ENCODE peak calls at places on chromosomes 7 and 10, in six cellular contexts. R is tibial artery; I is tibial nerve; W is lower leg skin; S is CD4-positive, alpha-beta T cell; M is kidney. F is an unnamed sample.

GRCh38 chr10:45425628-45426563 is 51.9 kb downstream of the ALOX5 start:
- DNase-seq in R (no peak), I (no peak), W (no peak), S (no peak), M (no peak), F (no peak)

GRCh38 chr10:103894454-103894853 is 23.5 kb downstream of the STN1 start:
- DNase-seq in R (no peak), I (no peak), W (peak), S (no peak), M (no peak), F (no peak)

GRCh38 chr7:114343949-114344708 is 70.5 kb upstream of the FOXP2 start:
- DNase-seq in R (no peak), I (no peak), W (no peak), S (no peak), M (no peak), F (no peak)

GRCh38 chr7:13359656-13360055 is 629.8 kb downstream of the ETV1 start:
- DNase-seq in R (no peak), I (no peak), W (no peak), S (no peak), M (no peak), F (no peak)

GRCh38 chr10:36023939-36024338 is 381.8 kb upstream of the FZD8 start:
- DNase-seq in R (no peak), I (no peak), W (no peak), S (no peak), M (no peak), F (no peak)

GRCh38 chr10:3890602-3891352 is 105.8 kb upstream of the KLF6 start:
- DNase-seq in R (no peak), I (no peak), W (no peak), S (no peak), M (no peak), F (no peak)

GRCh38 chr10:102660891-102661613 is 16.8 kb downstream of the TRIM8 start:
- DNase-seq in R (no peak), I (no peak), W (no peak), S (peak), M (no peak), F (no peak)

GRCh38 chr7:149824748-149825566 is 13.2 kb upstream of the ZNF862 start:
- DNase-seq in R (no peak), I (no peak), W (no peak), S (no peak), M (peak), F (no peak)

GRCh38 chr10:10007972-10008371 is 1009.7 kb upstream of the CELF2 start:
- DNase-seq in R (no peak), I (no peak), W (no peak), S (no peak), M (no peak), F (no peak)

GRCh38 chr10:93917814-93918213 is 24.0 kb downstream of the SLC35G1 start:
- DNase-seq in R (no peak), I (no peak), W (no peak), S (no peak), M (no peak), F (no peak)

GRCh38 chr7:135666836-135667235 is 4.5 kb downstream of the STMP1 start:
- DNase-seq in R (no peak), I (no peak), W (no peak), S (no peak), M (no peak), F (no peak)

GRCh38 chr7:157596471-157596870 is 259.7 kb downstream of the DNAJB6 start:
- DNase-seq in R (no peak), I (no peak), W (no peak), S (no peak), M (peak), F (no peak)

GRCh38 chr10:89574348-89574747 is 39.0 kb upstream of the SLC16A12 start:
- DNase-seq in R (no peak), I (no peak), W (no peak), S (no peak), M (no peak), F (no peak)

GRCh38 chr10:45441791-45442190 is 67.8 kb downstream of the ALOX5 start:
- DNase-seq in R (no peak), I (no peak), W (no peak), S (no peak), M (no peak), F (no peak)

GRCh38 chr7:29106128-29106988 is 40.0 kb downstream of the CPVL start:
- DNase-seq in R (no peak), I (peak), W (no peak), S (no peak), M (no peak), F (no peak)

GRCh38 chr10:124977161-124977560 is 35.2 kb downstream of the ZRANB1 start:
- DNase-seq in R (no peak), I (no peak), W (no peak), S (no peak), M (no peak), F (no peak)

GRCh38 chr10:5999440-6000165 is 22.3 kb upstream of the IL15RA start:
- DNase-seq in R (no peak), I (no peak), W (peak), S (no peak), M (no peak), F (no peak)

GRCh38 chr7:38229386-38229785 is 44.0 kb downstream of the TARP start:
- DNase-seq in R (no peak), I (no peak), W (no peak), S (no peak), M (no peak), F (no peak)

GRCh38 chr10:125057158-125058001 is 103.0 kb downstream of the CTBP2 start:
- DNase-seq in R (peak), I (peak), W (peak), S (no peak), M (peak), F (no peak)

GRCh38 chr10:51651063-51651462 is 48.3 kb downstream of the CSTF2T start:
- DNase-seq in R (no peak), I (no peak), W (no peak), S (no peak), M (no peak), F (no peak)

GRCh38 chr7:40990841-40991240 is 712.0 kb downstream of the INHBA start:
- DNase-seq in R (no peak), I (no peak), W (no peak), S (no peak), M (no peak), F (no peak)

GRCh38 chr7:27631411-27631810 is 31.3 kb downstream of the HIBADH start:
- DNase-seq in R (no peak), I (no peak), W (no peak), S (no peak), M (no peak), F (no peak)

GRCh38 chr10:6841746-6842145 is 261.7 kb upstream of the PRKCQ start:
- DNase-seq in R (no peak), I (no peak), W (no peak), S (no peak), M (no peak), F (no peak)

GRCh38 chr7:85022064-85022697 is 164.7 kb downstream of the SEMA3D start:
- DNase-seq in R (no peak), I (no peak), W (no peak), S (no peak), M (no peak), F (no peak)

GRCh38 chr7:157168571-157168970 is 29.8 kb downstream of the UBE3C start:
- DNase-seq in R (no peak), I (no peak), W (no peak), S (no peak), M (no peak), F (no peak)

GRCh38 chr10:130300608-130301025 is 164.4 kb downstream of the GLRX3 start:
- DNase-seq in R (peak), I (no peak), W (no peak), S (no peak), M (peak), F (no peak)

GRCh38 chr7:85014936-85015335 is 171.9 kb downstream of the SEMA3D start:
- DNase-seq in R (no peak), I (no peak), W (no peak), S (no peak), M (no peak), F (no peak)

GRCh38 chr7:50499092-50499491 is 48.9 kb upstream of the FIGNL1 start:
- DNase-seq in R (no peak), I (no peak), W (peak), S (no peak), M (no peak), F (no peak)

GRCh38 chr7:36390199-36391090 is 783 bp downstream of the ANLN start:
- DNase-seq in R (peak), I (no peak), W (peak), S (no peak), M (peak), F (peak)

GRCh38 chr10:43252785-43253341 is 14.0 kb downstream of the RASGEF1A start:
- DNase-seq in R (peak), I (no peak), W (peak), S (no peak), M (peak), F (peak)

GRCh38 chr10:60809157-60809556 is 30.9 kb downstream of the CDK1 start:
- DNase-seq in R (no peak), I (peak), W (no peak), S (no peak), M (no peak), F (no peak)

GRCh38 chr7:84688671-84689070 is 494.1 kb upstream of the SEMA3A start:
- DNase-seq in R (no peak), I (no peak), W (no peak), S (no peak), M (no peak), F (no peak)

GRCh38 chr10:49038711-49039110 is 76.6 kb downstream of the VSTM4 start:
- DNase-seq in R (no peak), I (no peak), W (no peak), S (no peak), M (no peak), F (no peak)

GRCh38 chr10:108592926-108593325 is 1330.4 kb downstream of the XPNPEP1 start:
- DNase-seq in R (no peak), I (no peak), W (no peak), S (no peak), M (no peak), F (no peak)

GRCh38 chr7:56105508-56105907 is 768 bp downstream of the CHCHD2 start:
- DNase-seq in R (no peak), I (no peak), W (no peak), S (peak), M (no peak), F (no peak)

GRCh38 chr7:135584362-135585353 is 26.9 kb downstream of the NUP205 start:
- DNase-seq in R (no peak), I (no peak), W (no peak), S (no peak), M (no peak), F (no peak)

GRCh38 chr10:11300071-11300470 is 282.4 kb downstream of the CELF2 start:
- DNase-seq in R (no peak), I (no peak), W (peak), S (no peak), M (no peak), F (no peak)

GRCh38 chr10:104452977-104453376 is 99.3 kb downstream of the CFAP58 start:
- DNase-seq in R (no peak), I (no peak), W (no peak), S (no peak), M (no peak), F (no peak)

DNA sequence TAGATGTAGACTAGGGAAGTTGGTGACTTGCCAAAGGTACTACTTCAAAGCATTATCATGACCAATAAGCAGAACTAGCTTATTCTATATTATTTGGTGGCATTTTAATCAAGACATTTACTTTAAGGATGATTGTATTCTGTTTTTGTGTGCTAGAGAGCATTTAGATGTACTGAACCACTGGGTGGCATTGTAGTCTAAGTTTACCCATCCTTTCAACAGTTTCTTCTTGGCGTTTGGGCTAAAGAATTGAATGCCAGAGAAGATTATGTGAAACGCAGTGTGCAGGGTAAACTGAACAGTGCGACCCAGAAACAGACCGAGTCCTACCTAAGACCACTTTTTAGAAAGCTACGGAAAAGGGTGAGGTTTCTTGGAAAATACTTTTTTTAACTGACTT is 26.8 kb downstream of the PRPF18 start:
- DNase-seq in R (no peak), I (peak), W (no peak), S (no peak), M (no peak), F (no peak)
- TF ChIP-seq CTCF in R (peak), I (no peak), W (no peak), S (no peak), M (peak), F (no peak)

DNA sequence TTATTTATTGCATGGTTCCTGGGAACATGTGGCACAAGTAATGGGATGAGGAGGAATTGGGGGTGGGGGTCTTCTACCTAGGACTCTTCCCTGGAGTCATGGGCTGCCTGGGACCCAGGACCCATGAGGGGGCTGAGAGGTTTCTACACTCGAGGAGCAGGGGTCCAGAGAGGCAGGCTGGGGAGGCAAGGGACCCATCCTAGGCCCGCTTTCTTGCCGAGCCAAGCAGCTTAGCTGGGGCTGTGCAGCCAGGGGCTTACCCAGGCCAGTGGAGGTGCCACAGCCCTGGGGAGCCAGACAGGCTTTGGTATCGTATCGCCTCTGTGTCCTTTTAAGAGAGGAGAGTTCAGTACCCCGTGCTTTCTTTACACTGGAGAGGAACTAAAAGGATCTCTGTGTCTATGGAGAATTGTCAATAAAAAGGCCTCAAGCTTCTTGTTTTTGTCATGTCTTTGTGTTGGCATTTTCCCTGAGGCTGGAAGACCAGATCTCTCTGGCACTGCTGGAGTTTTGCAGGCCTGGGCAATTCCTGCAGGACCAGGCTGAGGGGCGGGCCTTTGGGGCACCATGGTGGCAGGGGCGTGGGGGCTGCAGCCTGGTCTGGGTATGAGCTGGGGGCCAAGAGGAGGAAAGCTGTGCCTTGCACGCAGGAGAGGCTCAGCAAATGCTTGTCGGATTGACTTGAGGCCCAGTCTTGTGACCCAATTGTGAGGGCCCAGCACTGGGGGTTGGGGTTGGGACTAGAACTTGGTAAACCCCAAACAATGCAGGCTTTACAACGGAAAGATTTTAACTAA is 11.1 kb downstream of the SFRP5 start:
- DNase-seq in R (no peak), I (no peak), W (no peak), S (no peak), M (no peak), F (no peak)
- TF ChIP-seq CTCF in R (no peak), I (no peak), W (no peak), S (no peak), M (no peak), F (no peak)

GRCh38 chr10:131854579-131855335 is 46.1 kb upstream of the PPP2R2D start:
- DNase-seq in R (peak), I (no peak), W (peak), S (no peak), M (peak), F (no peak)
- TF ChIP-seq CTCF in R (no peak), I (no peak), W (no peak), S (no peak), M (no peak), F (no peak)

GRCh38 chr10:14543904-14544210 is 213.1 kb upstream of the FRMD4A start:
- DNase-seq in R (no peak), I (no peak), W (no peak), S (no peak), M (no peak), F (no peak)

GRCh38 chr10:14540611-14541010 is 209.9 kb upstream of the FRMD4A start:
- DNase-seq in R (no peak), I (no peak), W (no peak), S (no peak), M (no peak), F (no peak)

GRCh38 chr10:14541379-14541778 is 210.7 kb upstream of the FRMD4A start:
- DNase-seq in R (no peak), I (no peak), W (no peak), S (no peak), M (no peak), F (no peak)

GRCh38 chr10:14545827-14546226 is 215.1 kb upstream of the FRMD4A start:
- DNase-seq in R (no peak), I (no peak), W (no peak), S (no peak), M (no peak), F (no peak)

GRCh38 chr10:14543048-14543903 is 212.6 kb upstream of the FRMD4A start:
- DNase-seq in R (no peak), I (peak), W (no peak), S (no peak), M (no peak), F (no peak)
- TF ChIP-seq CTCF in R (peak), I (peak), W (no peak), S (peak), M (peak), F (no peak)

GRCh38 chr7:124775422-124775821 is 9.8 kb upstream of the GPR37 start:
- DNase-seq in R (no peak), I (no peak), W (no peak), S (no peak), M (no peak), F (no peak)

GRCh38 chr7:124777268-124777667 is 11.7 kb upstream of the GPR37 start:
- DNase-seq in R (no peak), I (no peak), W (no peak), S (no peak), M (no peak), F (no peak)

GRCh38 chr7:124776153-124776552 is 10.6 kb upstream of the GPR37 start:
- DNase-seq in R (no peak), I (no peak), W (no peak), S (no peak), M (no peak), F (no peak)

GRCh38 chr7:124773339-124773738 is 7.7 kb upstream of the GPR37 start:
- DNase-seq in R (no peak), I (no peak), W (no peak), S (no peak), M (no peak), F (no peak)

GRCh38 chr7:124773938-124774337 is 8.3 kb upstream of the GPR37 start:
- DNase-seq in R (no peak), I (no peak), W (no peak), S (no peak), M (no peak), F (no peak)
- TF ChIP-seq CTCF in R (no peak), I (no peak), W (no peak), S (no peak), M (no peak), F (no peak)

DNA sequence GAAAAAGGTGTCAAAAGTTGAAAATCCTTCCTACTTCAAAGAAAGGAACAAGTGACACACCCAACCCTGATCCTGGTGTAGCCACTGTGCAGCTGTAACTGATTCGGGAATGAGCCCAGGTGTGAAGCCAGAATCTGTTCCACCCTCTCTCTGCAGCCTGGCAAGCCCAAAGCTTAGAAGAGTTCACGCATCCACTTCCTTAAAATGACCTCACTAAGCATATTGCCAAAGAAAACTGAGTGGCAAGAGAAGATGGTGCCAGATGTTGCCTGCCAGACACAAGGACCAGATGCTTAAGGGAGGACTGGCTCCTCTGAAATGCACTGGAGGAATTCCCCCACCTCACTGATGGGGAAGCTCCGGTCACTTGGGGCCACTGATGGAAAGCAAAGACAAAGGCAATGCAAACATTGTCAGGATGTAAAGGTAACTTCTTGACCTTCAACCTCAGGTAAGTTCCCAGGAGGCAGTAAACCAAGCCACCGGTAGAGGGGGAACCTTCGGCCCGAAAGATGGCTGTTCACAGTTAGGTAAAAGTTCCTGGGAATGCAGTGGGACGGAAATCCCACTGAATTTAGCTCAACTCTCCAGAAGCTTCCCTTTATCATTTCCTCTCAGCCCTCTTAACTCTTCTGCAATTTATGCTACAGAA is 554.9 kb downstream of the KCNMA1 start:
- DNase-seq in R (no peak), I (no peak), W (no peak), S (no peak), M (no peak), F (no peak)
- TF ChIP-seq CTCF in R (no peak), I (no peak), W (no peak), S (no peak), M (no peak), F (no peak)

DNA sequence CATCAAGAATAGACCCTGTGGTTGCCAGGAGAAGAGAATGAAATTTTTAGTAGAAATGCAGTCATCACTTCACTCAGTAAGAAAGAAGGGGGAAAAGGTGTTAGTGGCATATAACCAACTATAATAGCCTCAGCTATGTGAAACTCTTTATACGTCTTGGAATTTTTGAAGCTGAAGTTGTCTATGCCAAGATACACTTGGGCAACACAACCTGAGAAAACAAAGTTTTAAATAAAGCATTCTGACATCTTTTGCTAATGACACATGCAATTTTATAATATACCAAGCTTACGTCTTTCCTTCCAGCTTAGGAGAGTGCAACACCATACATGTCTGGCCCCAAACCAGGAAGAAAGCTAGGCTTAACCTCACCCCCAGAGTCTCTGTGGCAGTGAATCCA is 40.8 kb upstream of the ZNF438 start:
- DNase-seq in R (no peak), I (no peak), W (no peak), S (no peak), M (no peak), F (no peak)
- TF ChIP-seq CTCF in R (no peak), I (no peak), W (no peak), S (no peak), M (no peak), F (no peak)

GRCh38 chr7:96415293-96415940 is 93.5 kb upstream of the SLC25A13 start:
- DNase-seq in R (no peak), I (no peak), W (no peak), S (no peak), M (peak), F (no peak)
- TF ChIP-seq CTCF in R (peak), I (no peak), W (no peak), S (peak), M (no peak), F (no peak)